ENCODE peak calls at places on chromosomes 2 and 18, in five cellular contexts. One of them, this sample, is unnamed.

GRCh38 chr2:134410831-134411231 is 157.0 kb downstream of the MGAT5 start:
- DNase-seq in GM20000: no peak
- DNase-seq in right atrium auricular region: no peak
- DNase-seq in fibroblast of mammary gland: peak
- DNase-seq in choroid plexus epithelial cell: peak
- DNase-seq in this sample: no peak

GRCh38 chr2:64204006-64204632 is 59.9 kb upstream of the PELI1 start:
- DNase-seq in GM20000: peak
- DNase-seq in right atrium auricular region: no peak
- DNase-seq in fibroblast of mammary gland: peak
- DNase-seq in choroid plexus epithelial cell: peak
- DNase-seq in this sample: peak

GRCh38 chr2:197571622-197572271 is 55.9 kb downstream of the MOB4 start:
- DNase-seq in GM20000: no peak
- DNase-seq in right atrium auricular region: no peak
- DNase-seq in fibroblast of mammary gland: peak
- DNase-seq in choroid plexus epithelial cell: peak
- DNase-seq in this sample: no peak

GRCh38 chr2:6810961-6811360 is 54.7 kb downstream of the CMPK2 start:
- DNase-seq in GM20000: no peak
- DNase-seq in right atrium auricular region: no peak
- DNase-seq in fibroblast of mammary gland: no peak
- DNase-seq in choroid plexus epithelial cell: no peak
- DNase-seq in this sample: no peak

GRCh38 chr2:136378712-136379595 is 261.0 kb upstream of the CXCR4 start:
- DNase-seq in GM20000: peak
- DNase-seq in right atrium auricular region: no peak
- DNase-seq in fibroblast of mammary gland: peak
- DNase-seq in choroid plexus epithelial cell: peak
- DNase-seq in this sample: peak

GRCh38 chr2:11067221-11068078 is 87.8 kb upstream of the SLC66A3 start:
- DNase-seq in GM20000: no peak
- DNase-seq in right atrium auricular region: no peak
- DNase-seq in fibroblast of mammary gland: no peak
- DNase-seq in choroid plexus epithelial cell: no peak
- DNase-seq in this sample: no peak

GRCh38 chr2:135617501-135618015 is 86.3 kb downstream of the R3HDM1 start:
- DNase-seq in GM20000: no peak
- DNase-seq in right atrium auricular region: no peak
- DNase-seq in fibroblast of mammary gland: no peak
- DNase-seq in choroid plexus epithelial cell: no peak
- DNase-seq in this sample: no peak

GRCh38 chr2:193556766-193557470 is 1362.2 kb upstream of the TMEFF2 start:
- DNase-seq in GM20000: no peak
- DNase-seq in right atrium auricular region: no peak
- DNase-seq in fibroblast of mammary gland: peak
- DNase-seq in choroid plexus epithelial cell: peak
- DNase-seq in this sample: no peak

GRCh38 chr2:1986166-1986565 is 241.9 kb upstream of the PXDN start:
- DNase-seq in GM20000: no peak
- DNase-seq in right atrium auricular region: no peak
- DNase-seq in fibroblast of mammary gland: no peak
- DNase-seq in choroid plexus epithelial cell: no peak
- DNase-seq in this sample: no peak

GRCh38 chr18:7758764-7759163 is 191.6 kb downstream of the PTPRM start:
- DNase-seq in GM20000: no peak
- DNase-seq in right atrium auricular region: no peak
- DNase-seq in fibroblast of mammary gland: no peak
- DNase-seq in choroid plexus epithelial cell: peak
- DNase-seq in this sample: no peak

GRCh38 chr2:216492951-216493685 is 5.5 kb upstream of the RPL37A start:
- DNase-seq in GM20000: no peak
- DNase-seq in right atrium auricular region: no peak
- DNase-seq in fibroblast of mammary gland: peak
- DNase-seq in choroid plexus epithelial cell: peak
- DNase-seq in this sample: no peak

GRCh38 chr2:224328798-224329197 is 73.1 kb downstream of the FAM124B start:
- DNase-seq in GM20000: no peak
- DNase-seq in right atrium auricular region: no peak
- DNase-seq in fibroblast of mammary gland: no peak
- DNase-seq in choroid plexus epithelial cell: no peak
- DNase-seq in this sample: no peak

GRCh38 chr2:3476386-3477033 is 42.8 kb downstream of the ADI1 start:
- DNase-seq in GM20000: no peak
- DNase-seq in right atrium auricular region: no peak
- DNase-seq in fibroblast of mammary gland: peak
- DNase-seq in choroid plexus epithelial cell: peak
- DNase-seq in this sample: no peak

GRCh38 chr2:141641462-141641861 is 489.4 kb downstream of the LRP1B start:
- DNase-seq in GM20000: no peak
- DNase-seq in right atrium auricular region: no peak
- DNase-seq in fibroblast of mammary gland: peak
- DNase-seq in choroid plexus epithelial cell: peak
- DNase-seq in this sample: no peak

GRCh38 chr2:51472783-51473182 is 440.9 kb upstream of the NRXN1 start:
- DNase-seq in GM20000: no peak
- DNase-seq in right atrium auricular region: no peak
- DNase-seq in fibroblast of mammary gland: no peak
- DNase-seq in choroid plexus epithelial cell: no peak
- DNase-seq in this sample: no peak

GRCh38 chr2:183604065-183604464 is 479.8 kb downstream of the NUP35 start:
- DNase-seq in GM20000: no peak
- DNase-seq in right atrium auricular region: no peak
- DNase-seq in fibroblast of mammary gland: no peak
- DNase-seq in choroid plexus epithelial cell: no peak
- DNase-seq in this sample: no peak

GRCh38 chr2:1154710-1155594 is 204.3 kb downstream of the SNTG2 start:
- DNase-seq in GM20000: no peak
- DNase-seq in right atrium auricular region: no peak
- DNase-seq in fibroblast of mammary gland: no peak
- DNase-seq in choroid plexus epithelial cell: no peak
- DNase-seq in this sample: no peak

GRCh38 chr2:215803150-215803549 is 210.2 kb downstream of the MREG start:
- DNase-seq in GM20000: no peak
- DNase-seq in right atrium auricular region: no peak
- DNase-seq in fibroblast of mammary gland: no peak
- DNase-seq in choroid plexus epithelial cell: no peak
- DNase-seq in this sample: no peak

GRCh38 chr2:59333007-59333406 is 1091.9 kb upstream of the FANCL start:
- DNase-seq in GM20000: no peak
- DNase-seq in right atrium auricular region: no peak
- DNase-seq in fibroblast of mammary gland: no peak
- DNase-seq in choroid plexus epithelial cell: no peak
- DNase-seq in this sample: no peak

GRCh38 chr18:46073474-46074331 is 1.6 kb upstream of the PSTPIP2 start:
- DNase-seq in GM20000: peak
- DNase-seq in right atrium auricular region: no peak
- DNase-seq in fibroblast of mammary gland: peak
- DNase-seq in choroid plexus epithelial cell: peak
- DNase-seq in this sample: peak

GRCh38 chr2:25851740-25852503 is 26.4 kb downstream of the ASXL2 start:
- DNase-seq in GM20000: peak
- DNase-seq in right atrium auricular region: no peak
- DNase-seq in fibroblast of mammary gland: peak
- DNase-seq in choroid plexus epithelial cell: peak
- DNase-seq in this sample: peak

GRCh38 chr2:179049203-179049545 is 763 bp downstream of the CCDC141 start:
- DNase-seq in GM20000: no peak
- DNase-seq in right atrium auricular region: no peak
- DNase-seq in fibroblast of mammary gland: no peak
- DNase-seq in choroid plexus epithelial cell: no peak
- DNase-seq in this sample: no peak

GRCh38 chr2:160210599-160211138 is 10.6 kb upstream of the ITGB6 start:
- DNase-seq in GM20000: peak
- DNase-seq in right atrium auricular region: no peak
- DNase-seq in fibroblast of mammary gland: peak
- DNase-seq in choroid plexus epithelial cell: peak
- DNase-seq in this sample: peak

GRCh38 chr2:22035333-22035964 is 911.7 kb downstream of the TDRD15 start:
- DNase-seq in GM20000: no peak
- DNase-seq in right atrium auricular region: no peak
- DNase-seq in fibroblast of mammary gland: no peak
- DNase-seq in choroid plexus epithelial cell: no peak
- DNase-seq in this sample: no peak

GRCh38 chr2:230677182-230677946 is 35.3 kb upstream of the CAB39 start:
- DNase-seq in GM20000: no peak
- DNase-seq in right atrium auricular region: no peak
- DNase-seq in fibroblast of mammary gland: peak
- DNase-seq in choroid plexus epithelial cell: peak
- DNase-seq in this sample: no peak

GRCh38 chr18:35383136-35383535 is 6.0 kb upstream of the ZNF396 start:
- DNase-seq in GM20000: no peak
- DNase-seq in right atrium auricular region: no peak
- DNase-seq in fibroblast of mammary gland: no peak
- DNase-seq in choroid plexus epithelial cell: no peak
- DNase-seq in this sample: no peak

GRCh38 chr2:113103958-113104627 is 23.3 kb upstream of the IL1RN start:
- DNase-seq in GM20000: no peak
- DNase-seq in right atrium auricular region: no peak
- DNase-seq in fibroblast of mammary gland: peak
- DNase-seq in choroid plexus epithelial cell: no peak
- DNase-seq in this sample: no peak

GRCh38 chr2:1564506-1564905 is 151.2 kb downstream of the TPO start:
- DNase-seq in GM20000: no peak
- DNase-seq in right atrium auricular region: no peak
- DNase-seq in fibroblast of mammary gland: no peak
- DNase-seq in choroid plexus epithelial cell: no peak
- DNase-seq in this sample: no peak

GRCh38 chr2:120323807-120324399 is 22.0 kb upstream of the INHBB start:
- DNase-seq in GM20000: no peak
- DNase-seq in right atrium auricular region: no peak
- DNase-seq in fibroblast of mammary gland: no peak
- DNase-seq in choroid plexus epithelial cell: no peak
- DNase-seq in this sample: no peak

GRCh38 chr18:79737426-79737825 is 57.8 kb downstream of the CTDP1 start:
- DNase-seq in GM20000: no peak
- DNase-seq in right atrium auricular region: no peak
- DNase-seq in fibroblast of mammary gland: no peak
- DNase-seq in choroid plexus epithelial cell: no peak
- DNase-seq in this sample: no peak

GRCh38 chr2:50596521-50596920 is 435.4 kb downstream of the NRXN1 start:
- DNase-seq in GM20000: no peak
- DNase-seq in right atrium auricular region: no peak
- DNase-seq in fibroblast of mammary gland: no peak
- DNase-seq in choroid plexus epithelial cell: no peak
- DNase-seq in this sample: no peak

GRCh38 chr2:168434164-168434563 is 21.9 kb upstream of the CERS6 start:
- DNase-seq in GM20000: no peak
- DNase-seq in right atrium auricular region: no peak
- DNase-seq in fibroblast of mammary gland: no peak
- DNase-seq in choroid plexus epithelial cell: no peak
- DNase-seq in this sample: peak

GRCh38 chr2:165766326-165766927 is 27.6 kb downstream of the GALNT3 start:
- DNase-seq in GM20000: no peak
- DNase-seq in right atrium auricular region: no peak
- DNase-seq in fibroblast of mammary gland: no peak
- DNase-seq in choroid plexus epithelial cell: no peak
- DNase-seq in this sample: peak

DNA sequence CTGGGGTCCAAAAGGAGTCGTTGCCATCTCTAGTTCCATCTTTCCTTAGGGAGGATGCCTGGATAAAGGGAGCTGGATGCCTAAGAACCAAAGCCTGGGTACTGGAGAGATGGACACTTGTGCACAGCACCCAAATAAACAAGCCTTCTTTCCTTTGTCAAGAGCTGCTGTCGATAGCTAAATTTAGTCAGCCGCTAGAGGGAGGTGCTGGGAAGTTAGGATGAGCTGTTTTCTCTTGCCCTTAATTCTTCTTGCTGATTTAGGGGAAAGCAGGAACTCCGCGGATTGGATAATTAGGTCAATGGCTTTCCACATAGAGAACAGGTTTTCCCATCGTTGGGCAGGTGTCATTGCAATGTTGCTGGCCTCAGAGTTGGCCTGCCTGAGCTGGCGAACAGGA is 30.9 kb upstream of the SERPINB12 start:
- DNase-seq in GM20000: no peak
- DNase-seq in right atrium auricular region: no peak
- DNase-seq in fibroblast of mammary gland: peak
- DNase-seq in choroid plexus epithelial cell: peak
- DNase-seq in this sample: peak
- TF ChIP-seq CTCF in GM20000: peak
- TF ChIP-seq CTCF in right atrium auricular region: no peak
- TF ChIP-seq CTCF in fibroblast of mammary gland: peak
- TF ChIP-seq CTCF in choroid plexus epithelial cell: peak
- TF ChIP-seq CTCF in this sample: peak

GRCh38 chr2:45024600-45025291 is 15.5 kb upstream of the SIX2 start:
- DNase-seq in GM20000: no peak
- DNase-seq in right atrium auricular region: peak
- DNase-seq in fibroblast of mammary gland: peak
- DNase-seq in choroid plexus epithelial cell: peak
- DNase-seq in this sample: peak
- TF ChIP-seq CTCF in GM20000: no peak
- TF ChIP-seq CTCF in right atrium auricular region: no peak
- TF ChIP-seq CTCF in fibroblast of mammary gland: peak
- TF ChIP-seq CTCF in choroid plexus epithelial cell: no peak
- TF ChIP-seq CTCF in this sample: no peak

GRCh38 chr18:33404244-33404873 is 36.2 kb downstream of the CCDC178 start:
- DNase-seq in GM20000: peak
- DNase-seq in right atrium auricular region: no peak
- DNase-seq in fibroblast of mammary gland: no peak
- DNase-seq in choroid plexus epithelial cell: peak
- DNase-seq in this sample: no peak
- TF ChIP-seq CTCF in GM20000: no peak
- TF ChIP-seq CTCF in right atrium auricular region: no peak
- TF ChIP-seq CTCF in fibroblast of mammary gland: peak
- TF ChIP-seq CTCF in choroid plexus epithelial cell: peak
- TF ChIP-seq CTCF in this sample: peak

DNA sequence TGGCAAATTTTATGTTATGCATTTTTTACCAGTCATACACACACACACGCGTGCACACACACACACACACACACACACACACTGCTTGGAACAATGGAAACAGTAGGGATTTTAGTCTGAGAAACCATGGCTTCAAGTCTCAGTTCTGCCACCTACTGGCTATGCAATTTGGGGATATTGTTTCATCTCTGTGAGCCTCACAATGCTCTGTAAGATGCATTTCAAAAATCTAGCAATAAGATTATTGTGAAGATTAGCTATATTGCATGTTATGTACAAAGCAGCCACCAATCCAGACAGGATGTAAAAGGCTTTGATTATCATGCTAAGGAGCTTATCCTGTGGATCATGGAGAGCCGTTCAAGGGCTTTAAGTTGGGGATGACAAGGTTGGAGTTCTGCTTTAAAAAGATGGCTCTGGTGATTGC is 401.4 kb downstream of the NBAS start:
- DNase-seq in GM20000: peak
- DNase-seq in right atrium auricular region: no peak
- DNase-seq in fibroblast of mammary gland: peak
- DNase-seq in choroid plexus epithelial cell: peak
- DNase-seq in this sample: peak
- TF ChIP-seq CTCF in GM20000: peak
- TF ChIP-seq CTCF in right atrium auricular region: no peak
- TF ChIP-seq CTCF in fibroblast of mammary gland: peak
- TF ChIP-seq CTCF in choroid plexus epithelial cell: peak
- TF ChIP-seq CTCF in this sample: no peak

GRCh38 chr18:9549405-9549804 is 65.0 kb downstream of the PPP4R1 start:
- DNase-seq in GM20000: no peak
- DNase-seq in right atrium auricular region: no peak
- DNase-seq in fibroblast of mammary gland: no peak
- DNase-seq in choroid plexus epithelial cell: no peak
- DNase-seq in this sample: peak
- TF ChIP-seq CTCF in GM20000: no peak
- TF ChIP-seq CTCF in right atrium auricular region: no peak
- TF ChIP-seq CTCF in fibroblast of mammary gland: peak
- TF ChIP-seq CTCF in choroid plexus epithelial cell: peak
- TF ChIP-seq CTCF in this sample: no peak

This sample was measured in Calu3.